ENCODE peak calls at places on chromosomes 1 and 21, in eight cellular contexts. Q is heart left ventricle, J is NT2/D1, V is suprapubic skin, A is pancreas, W is IMR-90, O is A549, L is iPS DF 6.9. S is an unnamed sample.

GRCh38 chr1:213934642-213935041 is 53.1 kb upstream of the PROX1 start:
- DNase-seq in Q (peak; percentile 80), J (no peak), V (no peak), A (peak; percentile 85), W (no peak), O (no peak), L (no peak), S (no peak)

GRCh38 chr1:30005972-30006619 is 717.3 kb downstream of the MATN1 start:
- DNase-seq in Q (no peak), J (no peak), V (no peak), A (no peak), W (no peak), O (no peak), L (no peak), S (no peak)

GRCh38 chr1:102628008-102628736 is 480.1 kb downstream of the COL11A1 start:
- DNase-seq in Q (no peak), J (no peak), V (no peak), A (no peak), W (no peak), O (no peak), L (no peak), S (no peak)

GRCh38 chr1:229716064-229716463 is 90.0 kb downstream of the URB2 start:
- DNase-seq in Q (no peak), J (peak; percentile 71), V (no peak), A (no peak), W (no peak), O (no peak), L (no peak), S (no peak)

GRCh38 chr1:157407917-157408525 is 144.3 kb downstream of the FCRL5 start:
- DNase-seq in Q (no peak), J (no peak), V (no peak), A (no peak), W (no peak), O (no peak), L (no peak), S (no peak)

GRCh38 chr21:33854604-33855003 is 61.0 kb downstream of the ATP5PO start:
- DNase-seq in Q (no peak), J (no peak), V (no peak), A (no peak), W (no peak), O (peak; percentile 15), L (no peak), S (no peak)

GRCh38 chr1:7223334-7224080 is 438.3 kb downstream of the CAMTA1 start:
- DNase-seq in Q (no peak), J (no peak), V (no peak), A (no peak), W (peak; percentile 97), O (peak; percentile 64), L (no peak), S (no peak)

GRCh38 chr1:147549526-147549925 is 8.2 kb downstream of the BCL9 start:
- DNase-seq in Q (no peak), J (no peak), V (no peak), A (no peak), W (no peak), O (no peak), L (no peak), S (no peak)

GRCh38 chr1:225427249-225428065 is at the start of gene LBR:
- DNase-seq in Q (no peak), J (peak; percentile 20), V (peak; percentile 72), A (peak; percentile 29), W (peak; percentile 16), O (no peak), L (no peak), S (no peak)
- H3K4me1 ChIP-seq in Q (no peaks in the 10 kb centered on the region), J (peaks cover 2% of the 10 kb centered on the region), V (peaks cover 37% of the 10 kb centered on the region), A (peaks cover 16% of the 10 kb centered on the region), W (peaks cover 16% of the 10 kb centered on the region), O (peaks cover 48% of the 10 kb centered on the region), L (peaks cover 4% of the 10 kb centered on the region), S (peaks cover 32% of the 10 kb centered on the region)

GRCh38 chr1:234603221-234604204 is 6.5 kb downstream of the IRF2BP2 start:
- DNase-seq in Q (no peak), J (no peak), V (no peak), A (no peak), W (peak; percentile 77), O (no peak), L (no peak), S (no peak)

GRCh38 chr1:234600418-234601216 is 9.4 kb downstream of the IRF2BP2 start:
- DNase-seq in Q (peak; percentile 60), J (no peak), V (no peak), A (peak; percentile 60), W (no peak), O (no peak), L (no peak), S (peak; percentile 63)

GRCh38 chr1:234602334-234603220 is 7.4 kb downstream of the IRF2BP2 start:
- DNase-seq in Q (no peak), J (no peak), V (no peak), A (peak; percentile 51), W (peak; percentile 98), O (peak; percentile 81), L (no peak), S (no peak)

GRCh38 chr1:234599617-234600417 is 10.2 kb downstream of the IRF2BP2 start:
- DNase-seq in Q (peak; percentile 94), J (peak; percentile 67), V (peak; percentile 89), A (peak; percentile 85), W (peak; percentile 82), O (peak; percentile 65), L (no peak), S (peak; percentile 85)

GRCh38 chr1:234601217-234602017 is 8.6 kb downstream of the IRF2BP2 start:
- DNase-seq in Q (no peak), J (no peak), V (no peak), A (no peak), W (peak; percentile 66), O (no peak), L (no peak), S (peak; percentile 84)
- H3K4me3 ChIP-seq in Q (no peak overlapping the region), J (no peak overlapping the region), V (peak overlapping the region; percentile 48), A (no peak overlapping the region), W (no peak overlapping the region), O (no peak overlapping the region), L (no peak overlapping the region), S (peak overlapping the region; percentile 10)

GRCh38 chr1:225866061-225866844 is 15.9 kb downstream of the TMEM63A start:
- DNase-seq in Q (no peak), J (no peak), V (no peak), A (no peak), W (peak; percentile 88), O (no peak), L (no peak), S (peak; percentile 67)
- H3K4me1 ChIP-seq in Q (no peaks in the 10 kb centered on the region), J (no peaks in the 10 kb centered on the region), V (no peaks in the 10 kb centered on the region), A (peaks cover 6% of the 10 kb centered on the region), W (peaks cover 13% of the 10 kb centered on the region), O (peaks cover 23% of the 10 kb centered on the region), L (no peaks in the 10 kb centered on the region), S (peaks cover 25% of the 10 kb centered on the region)

DNA sequence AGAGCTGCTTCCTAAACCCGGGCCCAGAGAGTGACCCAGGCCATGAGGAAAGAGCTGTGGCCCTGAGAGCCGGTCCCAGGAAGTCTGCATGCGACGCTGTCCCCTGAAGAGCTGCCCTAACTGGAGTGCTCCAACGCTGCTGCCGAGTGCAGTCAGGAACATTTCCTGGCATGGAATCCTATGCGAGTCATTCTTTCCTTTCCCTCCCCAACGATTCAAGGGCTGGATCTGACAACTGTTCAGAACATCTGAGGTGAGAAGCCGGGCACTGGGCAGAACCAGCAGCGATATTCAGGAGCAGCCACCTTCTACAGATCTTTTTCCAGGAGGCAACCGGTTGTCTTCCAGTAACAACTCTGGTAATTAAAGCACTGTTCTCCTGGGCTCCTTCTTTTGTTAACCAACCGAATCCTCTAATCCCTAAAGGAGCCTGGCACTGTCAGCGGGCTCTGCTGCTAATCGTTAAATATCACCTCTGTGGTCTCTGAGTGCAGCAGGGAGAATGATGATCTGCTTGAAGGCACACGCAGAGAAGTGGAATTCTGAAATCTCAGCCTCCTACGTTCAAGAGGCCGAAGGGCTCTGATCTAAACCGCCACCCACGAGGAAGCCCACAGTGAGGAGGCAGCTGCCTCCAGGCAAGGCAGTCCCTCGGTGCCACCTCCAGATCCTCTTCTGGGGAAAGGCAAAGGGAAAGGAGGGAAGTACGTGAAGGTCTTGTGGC is 55.8 kb downstream of the SLC45A1 start:
- DNase-seq in Q (peak; percentile 89), J (no peak), V (no peak), A (peak; percentile 47), W (peak; percentile 92), O (no peak), L (no peak), S (no peak)
- H3K4me3 ChIP-seq in Q (no peak overlapping the region), J (no peak overlapping the region), V (peak overlapping the region; percentile 2), A (no peak overlapping the region), W (no peak overlapping the region), O (no peak overlapping the region), L (no peak overlapping the region), S (no peak overlapping the region)

DNA sequence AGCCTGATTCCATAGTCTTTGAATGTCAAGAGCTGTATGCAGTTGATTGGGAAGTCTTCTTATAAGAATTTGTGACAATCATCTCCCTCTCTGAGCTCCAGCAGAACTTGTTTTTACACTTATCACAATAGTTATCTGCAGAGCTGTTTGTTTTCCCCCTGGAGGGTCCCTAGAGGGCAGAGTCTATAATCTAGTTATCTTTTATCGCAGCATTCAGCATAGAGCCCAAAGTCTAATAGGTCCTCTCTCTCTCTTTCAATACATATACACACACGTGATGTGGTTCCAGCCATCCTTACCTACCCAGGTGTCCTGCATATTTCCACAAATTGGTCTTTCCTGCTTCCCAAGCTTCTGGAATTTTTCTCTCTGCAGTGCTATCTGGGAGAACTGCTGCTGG is 229.5 kb upstream of the KIAA0040 start:
- DNase-seq in Q (no peak), J (no peak), V (no peak), A (no peak), W (no peak), O (no peak), L (no peak), S (no peak)
- H3K4me1 ChIP-seq in Q (no peaks in the 10 kb centered on the region), J (no peaks in the 10 kb centered on the region), V (peaks cover 5% of the 10 kb centered on the region), A (no peaks in the 10 kb centered on the region), W (no peaks in the 10 kb centered on the region), O (no peaks in the 10 kb centered on the region), L (no peaks in the 10 kb centered on the region), S (no peaks in the 10 kb centered on the region)

DNA sequence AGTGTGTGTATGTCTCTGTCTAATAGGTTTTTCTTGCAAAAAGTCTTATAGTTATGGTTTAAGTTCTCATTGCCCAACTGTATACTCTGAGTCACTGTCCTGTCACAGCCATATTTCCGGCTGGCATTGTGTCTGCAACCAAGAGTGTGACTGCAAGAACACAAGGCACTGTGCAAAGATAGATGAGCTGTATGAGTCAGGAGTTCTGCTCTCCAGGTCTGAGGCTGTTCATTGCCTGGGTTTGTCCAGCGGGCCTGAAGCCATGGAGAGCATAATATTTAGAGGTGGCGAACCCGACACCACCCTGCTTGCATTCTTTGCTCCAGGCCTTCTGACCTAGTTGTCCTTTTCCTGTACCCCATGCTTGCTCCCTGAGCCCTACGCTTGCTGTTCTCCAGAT is 50.9 kb upstream of the CNIH3 start:
- DNase-seq in Q (no peak), J (no peak), V (no peak), A (no peak), W (peak; percentile 92), O (peak; percentile 62), L (no peak), S (no peak)
- H3K4me3 ChIP-seq in Q (no peak overlapping the region), J (no peak overlapping the region), V (no peak overlapping the region), A (no peak overlapping the region), W (no peak overlapping the region), O (no peak overlapping the region), L (no peak overlapping the region), S (no peak overlapping the region)